ENCODE peak calls at places on chromosomes 11 and 22, in six cellular contexts. One of them, this sample, is unnamed.

GRCh38 chr11:44747836-44748235 is 21.1 kb downstream of the TSPAN18 start:
- DNase-seq in GM12878: no peak
- DNase-seq in HCT116: no peak
- DNase-seq in HepG2: no peak
- DNase-seq in K562: no peak
- DNase-seq in H1: no peak
- DNase-seq in this sample: no peak

GRCh38 chr11:44562836-44563460 is 2.5 kb upstream of the CD82 start:
- DNase-seq in GM12878: no peak
- DNase-seq in HCT116: no peak
- DNase-seq in H1: no peak
- DNase-seq in HepG2: no peak
- DNase-seq in K562: no peak
- DNase-seq in this sample: no peak

GRCh38 chr11:203056-203944 is 3.9 kb downstream of the BET1L start:
- DNase-seq in K562: no peak
- DNase-seq in H1: no peak
- DNase-seq in HepG2: no peak
- DNase-seq in GM12878: no peak
- DNase-seq in HCT116: no peak
- DNase-seq in this sample: no peak

GRCh38 chr22:26615149-26615548 is 2.7 kb downstream of the CRYBB1 start:
- DNase-seq in HepG2: no peak
- DNase-seq in HCT116: no peak
- DNase-seq in H1: no peak
- DNase-seq in GM12878: peak
- DNase-seq in K562: no peak
- DNase-seq in this sample: no peak

GRCh38 chr22:32558681-32559355 is 84.2 kb downstream of the FBXO7 start:
- DNase-seq in HepG2: no peak
- DNase-seq in K562: no peak
- DNase-seq in GM12878: no peak
- DNase-seq in H1: no peak
- DNase-seq in HCT116: peak
- DNase-seq in this sample: no peak

GRCh38 chr11:76318744-76319384 is 62.1 kb downstream of the THAP12 start:
- DNase-seq in K562: peak
- DNase-seq in HepG2: peak
- DNase-seq in GM12878: peak
- DNase-seq in H1: peak
- DNase-seq in HCT116: peak
- DNase-seq in this sample: peak

GRCh38 chr11:109037856-109038780 is 373.2 kb downstream of the DDX10 start:
- DNase-seq in H1: no peak
- DNase-seq in K562: no peak
- DNase-seq in HepG2: no peak
- DNase-seq in HCT116: no peak
- DNase-seq in GM12878: no peak
- DNase-seq in this sample: no peak

GRCh38 chr11:110509485-110509884 is 79.7 kb downstream of the FDX1 start:
- DNase-seq in K562: no peak
- DNase-seq in HCT116: no peak
- DNase-seq in H1: no peak
- DNase-seq in HepG2: no peak
- DNase-seq in GM12878: no peak
- DNase-seq in this sample: no peak

GRCh38 chr22:23113847-23114720 is 27.7 kb downstream of the RSPH14 start:
- DNase-seq in K562: peak
- DNase-seq in H1: no peak
- DNase-seq in HepG2: no peak
- DNase-seq in HCT116: no peak
- DNase-seq in GM12878: no peak
- DNase-seq in this sample: no peak

GRCh38 chr11:46300270-46300669 is 22.8 kb downstream of the CREB3L1 start:
- DNase-seq in HepG2: no peak
- DNase-seq in K562: no peak
- DNase-seq in HCT116: no peak
- DNase-seq in GM12878: no peak
- DNase-seq in H1: no peak
- DNase-seq in this sample: no peak

DNA sequence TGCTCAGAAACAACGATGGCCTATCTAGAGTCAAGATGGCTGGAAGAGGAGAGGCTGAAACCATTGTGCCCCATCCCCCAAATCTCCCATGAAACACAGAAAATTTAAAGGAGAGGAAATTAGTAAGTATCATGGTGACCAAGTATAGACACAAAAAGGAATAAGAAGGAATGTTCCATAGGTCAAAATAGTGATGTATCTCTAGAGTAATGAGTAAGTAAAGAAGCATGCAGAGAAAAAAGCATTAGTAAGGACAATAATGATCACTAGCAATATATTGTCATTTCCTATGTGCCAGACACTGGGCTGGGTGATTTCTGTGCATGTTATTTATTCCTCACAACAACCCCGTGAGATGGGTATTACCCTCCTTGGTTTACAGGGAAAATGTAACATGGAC is 2.6 kb upstream of the SLC22A24 start:
- DNase-seq in HepG2: no peak
- DNase-seq in K562: no peak
- DNase-seq in HCT116: no peak
- DNase-seq in H1: no peak
- DNase-seq in GM12878: no peak
- DNase-seq in this sample: no peak
- TF ChIP-seq ZNF274 in HepG2: no peak
- TF ChIP-seq ZNF274 in K562: no peak
- TF ChIP-seq ZNF274 in HCT116: no peak
- TF ChIP-seq ZNF274 in H1: no peak
- TF ChIP-seq ZNF274 in GM12878: no peak
- TF ChIP-seq ZNF274 in this sample: no peak

GRCh38 chr11:122784325-122785155 is 53.8 kb upstream of the CRTAM start:
- DNase-seq in H1: no peak
- DNase-seq in HCT116: no peak
- DNase-seq in K562: no peak
- DNase-seq in HepG2: no peak
- DNase-seq in GM12878: no peak
- DNase-seq in this sample: peak

GRCh38 chr11:122782222-122782621 is 56.1 kb upstream of the CRTAM start:
- DNase-seq in K562: no peak
- DNase-seq in HCT116: no peak
- DNase-seq in GM12878: no peak
- DNase-seq in HepG2: no peak
- DNase-seq in H1: no peak
- DNase-seq in this sample: no peak

GRCh38 chr11:122780296-122780949 is 57.9 kb upstream of the CRTAM start:
- DNase-seq in HCT116: no peak
- DNase-seq in K562: no peak
- DNase-seq in HepG2: no peak
- DNase-seq in H1: no peak
- DNase-seq in GM12878: no peak
- DNase-seq in this sample: no peak

GRCh38 chr11:122779047-122779629 is 59.2 kb upstream of the CRTAM start:
- DNase-seq in HCT116: no peak
- DNase-seq in HepG2: no peak
- DNase-seq in H1: no peak
- DNase-seq in GM12878: no peak
- DNase-seq in K562: no peak
- DNase-seq in this sample: no peak

DNA sequence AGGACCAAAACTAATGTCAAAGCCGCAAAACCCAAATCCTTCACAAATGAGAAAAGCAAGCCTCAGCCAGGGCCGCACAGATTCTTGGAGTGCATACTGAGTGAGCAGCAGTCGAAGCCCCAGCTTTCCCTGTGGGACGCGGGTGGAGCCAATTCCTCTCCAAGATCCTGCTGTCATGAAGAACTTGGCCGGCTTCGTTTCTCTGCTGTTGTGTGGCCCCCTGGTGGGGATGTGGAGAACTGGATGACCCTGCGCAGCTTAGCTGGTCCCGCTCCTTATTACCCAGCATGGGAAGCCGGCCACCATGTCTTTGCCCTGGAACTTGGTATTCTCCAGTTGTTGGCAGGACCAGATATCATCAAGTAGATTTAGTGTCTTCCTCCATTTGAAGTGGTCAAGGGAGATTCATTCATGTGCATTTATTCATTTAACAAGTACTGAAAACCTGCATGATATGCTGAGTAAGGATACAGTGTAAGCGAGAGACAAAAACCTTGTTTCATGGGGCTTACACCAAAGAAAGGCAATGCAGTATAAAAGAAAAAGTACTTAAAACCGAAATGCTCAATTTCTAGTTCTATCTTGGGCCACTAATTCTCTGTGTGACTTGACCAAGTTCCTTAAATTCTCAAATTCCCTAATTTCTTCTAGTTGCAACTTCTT is 56.8 kb upstream of the CRTAM start:
- DNase-seq in HCT116: peak
- DNase-seq in H1: peak
- DNase-seq in GM12878: no peak
- DNase-seq in K562: peak
- DNase-seq in HepG2: peak
- DNase-seq in this sample: peak
- TF ChIP-seq YY1 in HCT116: peak
- TF ChIP-seq YY1 in H1: peak
- TF ChIP-seq YY1 in GM12878: peak
- TF ChIP-seq YY1 in K562: no peak
- TF ChIP-seq YY1 in HepG2: no peak
- TF ChIP-seq YY1 in this sample: no peak

DNA sequence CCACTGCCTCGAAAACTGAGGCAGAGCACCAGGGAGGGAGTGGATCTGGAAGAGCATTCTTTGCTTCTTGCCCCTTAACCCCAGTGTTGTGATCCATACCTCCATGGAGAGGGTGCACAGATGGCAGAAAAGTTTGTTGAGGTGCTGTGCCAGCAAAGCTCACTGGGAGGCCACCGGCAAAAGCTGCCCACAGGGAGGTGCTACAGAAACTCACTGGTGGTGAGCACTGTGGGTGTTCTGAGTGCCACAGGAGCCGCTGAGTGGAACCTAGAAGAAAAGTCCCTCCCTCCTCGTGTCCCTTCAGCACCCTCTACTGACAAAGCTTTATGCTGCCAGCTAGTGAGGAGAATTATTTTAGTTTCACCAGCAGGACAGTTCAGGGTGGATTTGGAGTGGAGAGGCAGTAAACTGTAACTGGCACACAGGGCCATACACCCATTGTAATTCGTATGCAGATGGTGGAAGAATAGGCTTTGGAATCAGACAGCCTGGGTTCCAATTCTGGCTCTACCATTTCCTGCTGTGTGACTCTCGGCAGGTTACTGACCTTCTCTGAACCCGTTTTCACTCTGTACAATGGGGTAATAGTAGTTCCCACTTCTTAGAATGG is 84.6 kb downstream of the SWAP70 start:
- DNase-seq in GM12878: peak
- DNase-seq in HepG2: peak
- DNase-seq in K562: peak
- DNase-seq in HCT116: peak
- DNase-seq in H1: no peak
- DNase-seq in this sample: no peak
- TF ChIP-seq ZNF274 in GM12878: no peak
- TF ChIP-seq ZNF274 in HepG2: no peak
- TF ChIP-seq ZNF274 in K562: no peak
- TF ChIP-seq ZNF274 in HCT116: no peak
- TF ChIP-seq ZNF274 in H1: no peak
- TF ChIP-seq ZNF274 in this sample: no peak

DNA sequence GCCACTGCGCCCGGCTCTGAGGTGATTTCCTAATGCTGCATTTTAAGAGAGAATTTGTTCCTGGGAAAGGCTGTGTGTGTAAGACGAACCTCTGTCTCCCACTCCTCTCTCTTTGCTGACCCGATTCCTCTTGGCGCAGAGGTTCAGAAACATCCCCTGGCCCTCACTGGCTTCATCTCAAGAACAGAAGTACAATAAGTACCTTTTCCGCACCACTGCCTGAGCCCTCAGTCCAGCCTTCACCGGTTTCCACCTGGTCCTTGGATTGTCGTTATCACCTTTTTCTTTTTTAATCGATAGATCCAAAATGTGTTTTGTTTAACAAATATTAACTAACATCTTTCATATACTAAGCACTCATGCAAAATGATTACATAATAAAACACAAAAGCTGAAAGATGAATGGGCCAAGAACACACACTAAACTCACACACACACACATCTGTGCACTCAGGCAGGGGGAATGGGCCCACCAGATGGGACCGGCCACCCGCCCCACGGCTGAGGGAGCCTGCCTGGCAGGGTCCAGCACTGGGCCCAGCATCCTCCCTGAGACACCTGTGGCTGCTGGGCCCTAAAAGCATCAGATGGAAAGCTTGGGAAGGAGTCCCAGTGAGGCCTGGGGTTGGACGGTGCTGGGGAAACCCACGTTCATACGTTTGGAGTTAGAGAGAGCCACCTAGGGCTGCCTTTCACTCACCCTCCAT is 50.4 kb upstream of the A4GALT start:
- DNase-seq in HCT116: no peak
- DNase-seq in HepG2: no peak
- DNase-seq in GM12878: no peak
- DNase-seq in H1: no peak
- DNase-seq in K562: no peak
- DNase-seq in this sample: no peak
- TF ChIP-seq YY1 in HCT116: no peak
- TF ChIP-seq YY1 in HepG2: no peak
- TF ChIP-seq YY1 in GM12878: no peak
- TF ChIP-seq YY1 in H1: no peak
- TF ChIP-seq YY1 in K562: no peak
- TF ChIP-seq YY1 in this sample: no peak

GRCh38 chr11:59187587-59187986 is 15.7 kb downstream of the DTX4 start:
- DNase-seq in GM12878: no peak
- DNase-seq in H1: no peak
- DNase-seq in HepG2: no peak
- DNase-seq in K562: no peak
- DNase-seq in HCT116: no peak
- DNase-seq in this sample: no peak

GRCh38 chr11:59185412-59185811 is 13.5 kb downstream of the DTX4 start:
- DNase-seq in H1: no peak
- DNase-seq in K562: no peak
- DNase-seq in HCT116: no peak
- DNase-seq in HepG2: no peak
- DNase-seq in GM12878: no peak
- DNase-seq in this sample: no peak

GRCh38 chr11:59187020-59187419 is 15.1 kb downstream of the DTX4 start:
- DNase-seq in HepG2: no peak
- DNase-seq in GM12878: no peak
- DNase-seq in K562: no peak
- DNase-seq in H1: no peak
- DNase-seq in HCT116: no peak
- DNase-seq in this sample: no peak

GRCh38 chr11:59184876-59185275 is 12.9 kb downstream of the DTX4 start:
- DNase-seq in K562: no peak
- DNase-seq in HepG2: no peak
- DNase-seq in HCT116: no peak
- DNase-seq in GM12878: no peak
- DNase-seq in H1: no peak
- DNase-seq in this sample: no peak

DNA sequence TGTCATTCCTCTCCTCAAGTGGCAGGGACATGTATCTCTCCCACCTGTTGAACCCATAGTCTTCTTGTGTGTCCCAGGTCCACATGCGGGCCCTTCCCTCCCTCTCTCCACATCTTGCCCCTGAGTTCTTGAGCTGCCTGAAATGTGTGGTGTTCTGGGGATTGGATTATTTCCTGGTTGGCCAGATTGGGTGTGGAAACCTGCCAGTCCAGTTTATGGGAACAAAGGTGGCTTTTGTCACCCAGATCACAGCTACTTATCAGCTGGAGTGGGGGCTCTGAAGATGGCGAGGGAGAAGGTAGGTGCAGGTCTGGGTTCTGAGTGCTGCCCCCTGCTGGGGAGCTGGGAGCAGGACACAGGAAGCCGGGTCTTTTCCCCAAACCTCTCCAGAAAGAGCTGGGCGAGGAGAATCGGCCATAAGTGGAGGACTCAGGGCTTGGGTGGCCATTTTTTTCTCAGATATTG is 14.2 kb downstream of the DTX4 start:
- DNase-seq in GM12878: no peak
- DNase-seq in H1: no peak
- DNase-seq in HepG2: peak
- DNase-seq in HCT116: peak
- DNase-seq in K562: peak
- DNase-seq in this sample: no peak
- TF ChIP-seq ZNF274 in GM12878: no peak
- TF ChIP-seq ZNF274 in H1: no peak
- TF ChIP-seq ZNF274 in HepG2: no peak
- TF ChIP-seq ZNF274 in HCT116: no peak
- TF ChIP-seq ZNF274 in K562: no peak
- TF ChIP-seq ZNF274 in this sample: no peak